ENCODE peak calls at places on chromosomes 11 and 22, in seven cellular contexts. One of them, this sample, is unnamed.

GRCh38 chr11:111443640-111444039 is 64.6 kb upstream of the POU2AF1 start:
- DNase-seq in trophoblast cell: no peak
- DNase-seq in neuronal stem cell: no peak
- DNase-seq in IMR-90: no peak
- DNase-seq in H9: no peak
- DNase-seq in mesendoderm: no peak
- DNase-seq in H1: no peak
- DNase-seq in this sample: no peak

GRCh38 chr22:28002181-28002700 is 83.2 kb upstream of the PITPNB start:
- DNase-seq in trophoblast cell: no peak
- DNase-seq in neuronal stem cell: no peak
- DNase-seq in IMR-90: no peak
- DNase-seq in H9: no peak
- DNase-seq in mesendoderm: no peak
- DNase-seq in H1: no peak
- DNase-seq in this sample: no peak

GRCh38 chr11:47409440-47410403 is 1.3 kb downstream of the SLC39A13 start:
- DNase-seq in trophoblast cell: peak
- DNase-seq in neuronal stem cell: no peak
- DNase-seq in IMR-90: no peak
- DNase-seq in H9: no peak
- DNase-seq in mesendoderm: no peak
- DNase-seq in H1: no peak
- DNase-seq in this sample: peak

GRCh38 chr11:118908264-118908663 is 17.5 kb downstream of the BCL9L start:
- DNase-seq in trophoblast cell: no peak
- DNase-seq in neuronal stem cell: no peak
- DNase-seq in IMR-90: no peak
- DNase-seq in H9: no peak
- DNase-seq in mesendoderm: no peak
- DNase-seq in H1: no peak
- DNase-seq in this sample: no peak

GRCh38 chr11:44793350-44794090 is 66.8 kb downstream of the TSPAN18 start:
- DNase-seq in trophoblast cell: no peak
- DNase-seq in neuronal stem cell: no peak
- DNase-seq in IMR-90: peak
- DNase-seq in H9: no peak
- DNase-seq in mesendoderm: peak
- DNase-seq in H1: no peak
- DNase-seq in this sample: peak

GRCh38 chr22:27086728-27087450 is 429.5 kb downstream of the MIAT start:
- DNase-seq in trophoblast cell: no peak
- DNase-seq in neuronal stem cell: no peak
- DNase-seq in IMR-90: no peak
- DNase-seq in H9: no peak
- DNase-seq in mesendoderm: no peak
- DNase-seq in H1: no peak
- DNase-seq in this sample: no peak

GRCh38 chr22:30863161-30863833 is 105.3 kb downstream of the MORC2 start:
- DNase-seq in trophoblast cell: no peak
- DNase-seq in neuronal stem cell: no peak
- DNase-seq in IMR-90: peak
- DNase-seq in H9: peak
- DNase-seq in mesendoderm: peak
- DNase-seq in H1: peak
- DNase-seq in this sample: no peak

GRCh38 chr22:40407021-40407761 is 36.8 kb downstream of the SGSM3 start:
- DNase-seq in trophoblast cell: no peak
- DNase-seq in neuronal stem cell: no peak
- DNase-seq in IMR-90: no peak
- DNase-seq in H9: no peak
- DNase-seq in mesendoderm: no peak
- DNase-seq in H1: no peak
- DNase-seq in this sample: no peak

GRCh38 chr22:23655891-23656475 is 23.9 kb upstream of the DRICH1 start:
- DNase-seq in trophoblast cell: no peak
- DNase-seq in neuronal stem cell: no peak
- DNase-seq in IMR-90: no peak
- DNase-seq in H9: no peak
- DNase-seq in mesendoderm: no peak
- DNase-seq in H1: no peak
- DNase-seq in this sample: no peak

GRCh38 chr11:84558085-84558905 is 1068.8 kb downstream of the DLG2 start:
- DNase-seq in trophoblast cell: peak
- DNase-seq in neuronal stem cell: peak
- DNase-seq in IMR-90: peak
- DNase-seq in H9: peak
- DNase-seq in mesendoderm: peak
- DNase-seq in H1: no peak
- DNase-seq in this sample: peak

GRCh38 chr11:91243630-91244029 is 981.0 kb upstream of the FAT3 start:
- DNase-seq in trophoblast cell: no peak
- DNase-seq in neuronal stem cell: no peak
- DNase-seq in IMR-90: no peak
- DNase-seq in H9: no peak
- DNase-seq in mesendoderm: no peak
- DNase-seq in H1: no peak
- DNase-seq in this sample: no peak

GRCh38 chr11:68855205-68855978 is 13.7 kb upstream of the CPT1A start:
- DNase-seq in trophoblast cell: peak
- DNase-seq in neuronal stem cell: no peak
- DNase-seq in IMR-90: peak
- DNase-seq in H9: peak
- DNase-seq in mesendoderm: peak
- DNase-seq in H1: peak
- DNase-seq in this sample: no peak

GRCh38 chr22:47124946-47125345 is 362.5 kb downstream of the TBC1D22A start:
- DNase-seq in trophoblast cell: no peak
- DNase-seq in neuronal stem cell: no peak
- DNase-seq in IMR-90: no peak
- DNase-seq in H9: no peak
- DNase-seq in mesendoderm: no peak
- DNase-seq in H1: no peak
- DNase-seq in this sample: no peak

GRCh38 chr11:19055905-19056304 is 4.6 kb downstream of the MRGPRX2 start:
- DNase-seq in trophoblast cell: no peak
- DNase-seq in neuronal stem cell: no peak
- DNase-seq in IMR-90: no peak
- DNase-seq in H9: no peak
- DNase-seq in mesendoderm: no peak
- DNase-seq in H1: no peak
- DNase-seq in this sample: no peak

GRCh38 chr11:69953356-69953755 is 124.8 kb upstream of the ANO1 start:
- DNase-seq in trophoblast cell: no peak
- DNase-seq in neuronal stem cell: no peak
- DNase-seq in IMR-90: no peak
- DNase-seq in H9: no peak
- DNase-seq in mesendoderm: no peak
- DNase-seq in H1: no peak
- DNase-seq in this sample: no peak

GRCh38 chr22:23754220-23754919 is at the start of gene VPREB3:
- DNase-seq in trophoblast cell: no peak
- DNase-seq in neuronal stem cell: no peak
- DNase-seq in IMR-90: no peak
- DNase-seq in H9: no peak
- DNase-seq in mesendoderm: no peak
- DNase-seq in H1: peak
- DNase-seq in this sample: no peak

GRCh38 chr11:25961539-25961938 is 370.4 kb upstream of the ANO3 start:
- DNase-seq in trophoblast cell: no peak
- DNase-seq in neuronal stem cell: no peak
- DNase-seq in IMR-90: no peak
- DNase-seq in H9: no peak
- DNase-seq in mesendoderm: no peak
- DNase-seq in H1: no peak
- DNase-seq in this sample: no peak

GRCh38 chr11:9206496-9206895 is 58.7 kb downstream of the DENND5A start:
- DNase-seq in trophoblast cell: peak
- DNase-seq in neuronal stem cell: no peak
- DNase-seq in IMR-90: peak
- DNase-seq in H9: no peak
- DNase-seq in mesendoderm: no peak
- DNase-seq in H1: no peak
- DNase-seq in this sample: peak

GRCh38 chr11:77040889-77041288 is 6.7 kb downstream of the B3GNT6 start:
- DNase-seq in trophoblast cell: no peak
- DNase-seq in neuronal stem cell: no peak
- DNase-seq in IMR-90: no peak
- DNase-seq in H9: no peak
- DNase-seq in mesendoderm: no peak
- DNase-seq in H1: no peak
- DNase-seq in this sample: no peak

GRCh38 chr11:130737041-130737830 is 179.0 kb downstream of the SNX19 start:
- DNase-seq in trophoblast cell: no peak
- DNase-seq in neuronal stem cell: no peak
- DNase-seq in IMR-90: no peak
- DNase-seq in H9: no peak
- DNase-seq in mesendoderm: no peak
- DNase-seq in H1: no peak
- DNase-seq in this sample: no peak

GRCh38 chr11:80424012-80424695 is 983.3 kb upstream of the TENM4 start:
- DNase-seq in trophoblast cell: no peak
- DNase-seq in neuronal stem cell: no peak
- DNase-seq in IMR-90: no peak
- DNase-seq in H9: peak
- DNase-seq in mesendoderm: peak
- DNase-seq in H1: no peak
- DNase-seq in this sample: no peak

GRCh38 chr11:469684-470667 is 19.9 kb downstream of the PTDSS2 start:
- DNase-seq in trophoblast cell: no peak
- DNase-seq in neuronal stem cell: no peak
- DNase-seq in IMR-90: peak
- DNase-seq in H9: no peak
- DNase-seq in mesendoderm: peak
- DNase-seq in H1: no peak
- DNase-seq in this sample: peak

DNA sequence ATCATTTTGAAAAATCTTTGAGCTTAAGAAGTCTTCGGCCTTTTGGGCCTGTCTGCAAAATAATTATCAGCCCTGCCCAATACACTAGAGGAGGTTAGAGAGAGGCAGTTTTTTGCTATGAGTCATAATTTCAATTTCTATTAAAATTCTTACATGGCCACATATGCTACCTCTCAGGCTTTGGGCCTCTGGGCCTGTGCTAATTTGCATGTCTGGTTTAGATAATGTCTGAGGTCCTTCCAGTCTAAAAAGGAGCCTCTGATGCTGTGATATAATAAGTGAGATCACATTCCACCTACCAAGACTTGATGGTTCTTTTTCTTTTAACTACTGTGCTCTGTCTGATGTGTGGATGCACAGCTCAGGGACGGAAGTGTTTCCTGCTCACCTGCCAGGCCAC is 70.8 kb downstream of the KCNJ1 start:
- DNase-seq in trophoblast cell: no peak
- DNase-seq in neuronal stem cell: no peak
- DNase-seq in IMR-90: peak
- DNase-seq in H9: no peak
- DNase-seq in mesendoderm: no peak
- DNase-seq in H1: no peak
- DNase-seq in this sample: no peak
- H3K18ac ChIP-seq in trophoblast cell: no peak
- H3K18ac ChIP-seq in neuronal stem cell: no peak
- H3K18ac ChIP-seq in IMR-90: no peak
- H3K18ac ChIP-seq in H9: no peak
- H3K18ac ChIP-seq in mesendoderm: no peak
- H3K18ac ChIP-seq in H1: no peak
- H3K18ac ChIP-seq in this sample: no peak

GRCh38 chr11:92829671-92830070 is 139.8 kb upstream of the MTNR1B start:
- DNase-seq in trophoblast cell: no peak
- DNase-seq in neuronal stem cell: no peak
- DNase-seq in IMR-90: no peak
- DNase-seq in H9: no peak
- DNase-seq in mesendoderm: no peak
- DNase-seq in H1: no peak
- DNase-seq in this sample: no peak
- H3K27ac ChIP-seq in trophoblast cell: no peak
- H3K27ac ChIP-seq in neuronal stem cell: no peak
- H3K27ac ChIP-seq in IMR-90: no peak
- H3K27ac ChIP-seq in H9: no peak
- H3K27ac ChIP-seq in mesendoderm: no peak
- H3K27ac ChIP-seq in H1: no peak
- H3K27ac ChIP-seq in this sample: no peak

GRCh38 chr11:74870485-74870884 is 78.4 kb downstream of the XRRA1 start:
- DNase-seq in trophoblast cell: peak
- DNase-seq in neuronal stem cell: no peak
- DNase-seq in IMR-90: peak
- DNase-seq in H9: no peak
- DNase-seq in mesendoderm: peak
- DNase-seq in H1: no peak
- DNase-seq in this sample: peak
- H3K4ac ChIP-seq in trophoblast cell: no peak
- H3K4ac ChIP-seq in neuronal stem cell: no peak
- H3K4ac ChIP-seq in IMR-90: no peak
- H3K4ac ChIP-seq in H9: no peak
- H3K4ac ChIP-seq in mesendoderm: no peak
- H3K4ac ChIP-seq in H1: no peak
- H3K4ac ChIP-seq in this sample: no peak

GRCh38 chr11:134780486-134781155 is 368.6 kb upstream of the B3GAT1 start:
- DNase-seq in trophoblast cell: peak
- DNase-seq in neuronal stem cell: no peak
- DNase-seq in IMR-90: no peak
- DNase-seq in H9: no peak
- DNase-seq in mesendoderm: no peak
- DNase-seq in H1: no peak
- DNase-seq in this sample: no peak
- H3K18ac ChIP-seq in trophoblast cell: no peak
- H3K18ac ChIP-seq in neuronal stem cell: no peak
- H3K18ac ChIP-seq in IMR-90: no peak
- H3K18ac ChIP-seq in H9: no peak
- H3K18ac ChIP-seq in mesendoderm: no peak
- H3K18ac ChIP-seq in H1: no peak
- H3K18ac ChIP-seq in this sample: no peak

GRCh38 chr11:1628506-1629325 is 859 bp upstream of the KRTAP5-5 start:
- DNase-seq in trophoblast cell: peak
- DNase-seq in neuronal stem cell: peak
- DNase-seq in IMR-90: peak
- DNase-seq in H9: peak
- DNase-seq in mesendoderm: peak
- DNase-seq in H1: peak
- DNase-seq in this sample: peak
- H3K27ac ChIP-seq in trophoblast cell: no peak
- H3K27ac ChIP-seq in neuronal stem cell: no peak
- H3K27ac ChIP-seq in IMR-90: no peak
- H3K27ac ChIP-seq in H9: no peak
- H3K27ac ChIP-seq in mesendoderm: no peak
- H3K27ac ChIP-seq in H1: no peak
- H3K27ac ChIP-seq in this sample: no peak

GRCh38 chr11:24793479-24793878 is 296.6 kb downstream of the LUZP2 start:
- DNase-seq in trophoblast cell: peak
- DNase-seq in neuronal stem cell: no peak
- DNase-seq in IMR-90: peak
- DNase-seq in H9: no peak
- DNase-seq in mesendoderm: no peak
- DNase-seq in H1: no peak
- DNase-seq in this sample: no peak

GRCh38 chr11:24794064-24794463 is 297.2 kb downstream of the LUZP2 start:
- DNase-seq in trophoblast cell: peak
- DNase-seq in neuronal stem cell: no peak
- DNase-seq in IMR-90: no peak
- DNase-seq in H9: no peak
- DNase-seq in mesendoderm: no peak
- DNase-seq in H1: no peak
- DNase-seq in this sample: no peak
- H3K4ac ChIP-seq in trophoblast cell: no peak
- H3K4ac ChIP-seq in neuronal stem cell: no peak
- H3K4ac ChIP-seq in IMR-90: no peak
- H3K4ac ChIP-seq in H9: no peak
- H3K4ac ChIP-seq in mesendoderm: no peak
- H3K4ac ChIP-seq in H1: no peak
- H3K4ac ChIP-seq in this sample: no peak

This sample was measured in mesenchymal stem cell.